ENCODE peak calls at places on chromosomes 16 and 17, in four cellular contexts. One of them, this sample, is unnamed.

GRCh38 chr17:12918132-12918531 is 99.7 kb downstream of the ELAC2 start:
- DNase-seq in HepG2: no peak
- DNase-seq in H1: no peak
- DNase-seq in K562: no peak
- DNase-seq in this sample: no peak

GRCh38 chr17:43935204-43935925 is 6.9 kb downstream of the PPY start:
- DNase-seq in H1: no peak
- DNase-seq in HepG2: no peak
- DNase-seq in K562: no peak
- DNase-seq in this sample: no peak

GRCh38 chr17:58309918-58310259 is 18.7 kb downstream of the TSPOAP1 start:
- DNase-seq in HepG2: no peak
- DNase-seq in K562: no peak
- DNase-seq in H1: peak; percentile 29
- DNase-seq in this sample: no peak

GRCh38 chr17:78010759-78011158 is 52.3 kb downstream of the TNRC6C start:
- DNase-seq in H1: no peak
- DNase-seq in K562: no peak
- DNase-seq in HepG2: no peak
- DNase-seq in this sample: no peak

GRCh38 chr16:89261691-89262563 is 44.4 kb downstream of the ZNF778 start:
- DNase-seq in K562: no peak
- DNase-seq in HepG2: peak; percentile 62
- DNase-seq in H1: no peak
- DNase-seq in this sample: no peak

GRCh38 chr16:11080999-11081630 is 136.8 kb downstream of the CLEC16A start:
- DNase-seq in HepG2: no peak
- DNase-seq in H1: no peak
- DNase-seq in K562: no peak
- DNase-seq in this sample: no peak

GRCh38 chr17:17913695-17914332 is 58.4 kb downstream of the TOM1L2 start:
- DNase-seq in H1: no peak
- DNase-seq in K562: peak; percentile 87
- DNase-seq in HepG2: peak; percentile 66
- DNase-seq in this sample: no peak

GRCh38 chr16:728131-728889 is 1.4 kb downstream of the HAGHL start:
- DNase-seq in K562: peak; percentile 90
- DNase-seq in H1: no peak
- DNase-seq in HepG2: no peak
- DNase-seq in this sample: no peak

GRCh38 chr17:50059256-50059655 is 3.3 kb downstream of the ITGA3 start:
- DNase-seq in K562: no peak
- DNase-seq in H1: no peak
- DNase-seq in HepG2: no peak
- DNase-seq in this sample: no peak

GRCh38 chr16:66070140-66070887 is 296.2 kb upstream of the CDH5 start:
- DNase-seq in HepG2: no peak
- DNase-seq in K562: no peak
- DNase-seq in H1: no peak
- DNase-seq in this sample: no peak

GRCh38 chr16:86354641-86355040 is 155.7 kb upstream of the FOXF1 start:
- DNase-seq in H1: no peak
- DNase-seq in HepG2: no peak
- DNase-seq in K562: no peak
- DNase-seq in this sample: no peak

GRCh38 chr16:58127634-58128033 is 1.5 kb downstream of the CFAP20 start:
- DNase-seq in K562: no peak
- DNase-seq in H1: no peak
- DNase-seq in HepG2: no peak
- DNase-seq in this sample: no peak

GRCh38 chr16:58128181-58128631 is 975 bp downstream of the CFAP20 start:
- DNase-seq in H1: no peak
- DNase-seq in K562: no peak
- DNase-seq in HepG2: peak; percentile 34
- DNase-seq in this sample: no peak

GRCh38 chr16:58129097-58129936 is at the start of gene CFAP20:
- DNase-seq in H1: peak; percentile 95
- DNase-seq in K562: peak; percentile 96
- DNase-seq in HepG2: peak; percentile 100
- DNase-seq in this sample: peak; percentile 98

GRCh38 chr16:58127033-58127556 is 2.1 kb downstream of the CFAP20 start:
- DNase-seq in HepG2: peak; percentile 49
- DNase-seq in H1: no peak
- DNase-seq in K562: peak; percentile 29
- DNase-seq in this sample: no peak

GRCh38 chr16:58128721-58129096 is 472 bp downstream of the CFAP20 start:
- DNase-seq in HepG2: no peak
- DNase-seq in H1: peak; percentile 58
- DNase-seq in K562: peak; percentile 58
- DNase-seq in this sample: no peak
- TF ChIP-seq HDAC6 in HepG2: no peak
- TF ChIP-seq HDAC6 in H1: no peak
- TF ChIP-seq HDAC6 in K562: no peak
- TF ChIP-seq HDAC6 in this sample: no peak

GRCh38 chr17:48440660-48441059 is 10.6 kb upstream of the SKAP1 start:
- DNase-seq in H1: no peak
- DNase-seq in K562: no peak
- DNase-seq in HepG2: no peak
- DNase-seq in this sample: no peak

GRCh38 chr17:48439875-48440505 is 10.0 kb upstream of the SKAP1 start:
- DNase-seq in H1: no peak
- DNase-seq in K562: peak; percentile 56
- DNase-seq in HepG2: no peak
- DNase-seq in this sample: no peak

GRCh38 chr17:48439072-48439471 is 9.1 kb upstream of the SKAP1 start:
- DNase-seq in H1: no peak
- DNase-seq in HepG2: no peak
- DNase-seq in K562: no peak
- DNase-seq in this sample: no peak

GRCh38 chr17:48438662-48439061 is 8.6 kb upstream of the SKAP1 start:
- DNase-seq in HepG2: no peak
- DNase-seq in K562: peak; percentile 72
- DNase-seq in H1: no peak
- DNase-seq in this sample: no peak

DNA sequence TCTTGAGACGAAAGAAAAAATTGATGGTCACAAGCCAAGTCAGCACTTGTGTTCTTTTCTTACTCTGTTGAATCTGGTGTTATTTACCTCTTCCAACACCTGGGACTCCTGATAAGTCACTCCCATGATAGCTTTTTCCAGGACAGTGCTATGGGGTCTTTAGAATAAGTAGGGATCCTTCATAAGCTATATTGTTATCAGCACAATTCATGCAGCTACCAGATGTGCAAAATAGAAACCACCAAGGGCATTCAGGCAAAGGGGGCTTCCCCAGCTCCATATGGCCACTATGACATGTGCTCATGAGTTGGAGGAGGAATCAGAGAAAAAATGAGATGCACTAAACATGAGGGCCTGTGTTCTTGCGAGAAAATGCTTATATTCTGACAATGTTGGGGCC is 9.5 kb upstream of the SKAP1 start:
- DNase-seq in K562: no peak
- DNase-seq in HepG2: no peak
- DNase-seq in H1: no peak
- DNase-seq in this sample: no peak
- H2AFZ ChIP-seq in K562: peak overlapping the region; percentile 22
- H2AFZ ChIP-seq in HepG2: no peak overlapping the region
- H2AFZ ChIP-seq in H1: no peak overlapping the region
- H2AFZ ChIP-seq in this sample: peak overlapping the region; percentile 6

DNA sequence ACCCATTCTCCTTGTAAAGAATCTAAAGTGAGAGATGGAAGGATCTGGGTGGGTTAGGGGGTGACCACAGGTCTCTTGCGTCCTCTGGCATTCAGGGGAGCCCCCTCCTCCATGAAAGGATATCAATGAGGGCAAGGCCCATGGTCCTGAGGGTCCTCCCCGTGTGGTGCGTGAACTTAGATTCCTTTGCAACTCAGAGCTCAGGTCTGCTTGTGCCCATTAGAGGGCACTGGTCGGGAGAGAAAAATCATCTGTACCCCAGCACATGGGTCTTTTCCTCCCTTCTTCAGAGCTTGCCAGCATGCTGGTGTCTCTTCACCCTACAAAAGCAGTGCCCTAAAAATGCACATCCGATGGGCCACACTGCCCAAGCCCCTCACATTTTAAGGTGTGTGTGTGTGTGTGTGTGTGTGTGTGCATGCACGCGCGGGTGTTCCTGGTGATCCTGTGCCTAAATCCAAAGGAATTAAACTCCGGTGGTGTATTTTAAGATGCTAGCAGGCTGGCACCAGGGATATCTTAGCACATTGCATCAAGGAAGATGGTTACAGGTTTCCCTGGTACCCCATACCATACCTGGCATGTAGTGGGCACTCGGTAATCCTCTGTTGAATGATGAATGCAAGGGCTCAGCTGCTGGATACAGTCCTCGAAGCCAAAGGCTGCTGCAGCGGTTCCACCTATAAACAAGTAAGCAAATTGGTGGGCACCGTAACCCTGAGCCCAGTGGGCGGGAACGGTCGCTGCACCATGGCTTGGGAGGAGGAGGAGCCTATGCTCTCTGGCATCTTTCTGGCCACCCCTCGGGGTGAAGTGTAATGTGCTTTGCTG is 4.7 kb downstream of the C1QTNF1 start:
- DNase-seq in K562: no peak
- DNase-seq in H1: no peak
- DNase-seq in HepG2: peak; percentile 39
- DNase-seq in this sample: no peak
- H3K4me3 ChIP-seq in K562: no peak overlapping the region
- H3K4me3 ChIP-seq in H1: no peak overlapping the region
- H3K4me3 ChIP-seq in HepG2: no peak overlapping the region
- H3K4me3 ChIP-seq in this sample: no peak overlapping the region

GRCh38 chr16:67719778-67720144 is 645 bp upstream of the GFOD2 start:
- DNase-seq in K562: peak; percentile 65
- DNase-seq in H1: no peak
- DNase-seq in HepG2: peak; percentile 48
- DNase-seq in this sample: no peak
- TF ChIP-seq HDAC6 in K562: no peak
- TF ChIP-seq HDAC6 in H1: no peak
- TF ChIP-seq HDAC6 in HepG2: no peak
- TF ChIP-seq HDAC6 in this sample: no peak

DNA sequence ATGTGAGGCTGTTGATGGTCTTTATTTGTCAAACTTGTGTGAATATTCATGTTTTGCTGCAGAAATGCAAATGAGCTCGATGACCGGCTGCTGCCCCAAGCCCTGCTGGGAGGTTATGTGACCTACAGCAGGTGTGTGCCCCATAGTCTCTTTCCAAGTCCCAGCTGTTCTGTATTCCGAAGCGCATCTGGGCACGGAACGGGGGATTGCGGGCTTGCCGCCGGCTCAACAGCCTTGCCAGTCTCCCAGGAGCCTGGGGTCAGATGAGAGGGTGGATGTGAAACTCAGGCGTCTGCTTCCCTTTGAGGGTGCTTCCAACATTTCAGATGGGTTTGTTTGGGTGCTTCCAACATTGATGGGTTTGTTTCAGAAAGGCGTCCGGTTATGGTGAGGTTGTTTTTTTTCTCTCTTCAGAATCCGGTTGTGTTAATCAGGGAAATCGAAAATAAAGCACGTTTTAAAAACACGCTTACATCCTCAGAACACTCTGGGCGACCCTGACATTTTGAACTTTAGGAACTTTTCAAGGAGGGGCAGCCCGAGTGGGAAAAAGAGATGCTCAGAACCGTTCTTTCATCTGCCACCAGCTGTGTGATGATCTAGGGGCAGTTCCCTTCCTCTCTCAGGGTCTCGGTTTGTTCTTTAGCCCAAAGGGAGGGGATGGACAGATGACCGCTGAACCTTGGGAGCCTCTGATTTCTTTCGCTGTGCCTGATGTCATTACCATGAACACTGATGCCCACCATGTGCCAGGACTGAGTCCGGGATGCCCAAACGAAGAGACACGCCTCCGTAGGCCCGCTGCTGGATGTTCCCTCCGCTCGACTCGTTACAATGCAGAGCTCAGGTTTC is 47.8 kb upstream of the AMZ2 start:
- DNase-seq in K562: no peak
- DNase-seq in HepG2: no peak
- DNase-seq in H1: no peak
- DNase-seq in this sample: no peak
- H2AFZ ChIP-seq in K562: peak overlapping the region; percentile 73
- H2AFZ ChIP-seq in HepG2: no peak overlapping the region
- H2AFZ ChIP-seq in H1: no peak overlapping the region
- H2AFZ ChIP-seq in this sample: peak overlapping the region; percentile 61

GRCh38 chr17:72117470-72117747 is 3.4 kb upstream of the SOX9 start:
- DNase-seq in H1: no peak
- DNase-seq in HepG2: no peak
- DNase-seq in K562: no peak
- DNase-seq in this sample: no peak

GRCh38 chr17:72117748-72118587 is 2.9 kb upstream of the SOX9 start:
- DNase-seq in H1: peak; percentile 72
- DNase-seq in K562: no peak
- DNase-seq in HepG2: no peak
- DNase-seq in this sample: no peak

GRCh38 chr17:72115789-72116520 is 4.9 kb upstream of the SOX9 start:
- DNase-seq in H1: peak; percentile 73
- DNase-seq in K562: no peak
- DNase-seq in HepG2: no peak
- DNase-seq in this sample: no peak

GRCh38 chr17:72118588-72119279 is 2.1 kb upstream of the SOX9 start:
- DNase-seq in H1: peak; percentile 78
- DNase-seq in HepG2: peak; percentile 75
- DNase-seq in K562: peak; percentile 39
- DNase-seq in this sample: peak; percentile 15

GRCh38 chr17:72116692-72117469 is 3.9 kb upstream of the SOX9 start:
- DNase-seq in HepG2: no peak
- DNase-seq in K562: no peak
- DNase-seq in H1: no peak
- DNase-seq in this sample: no peak
- H3K4me3 ChIP-seq in HepG2: no peak overlapping the region
- H3K4me3 ChIP-seq in K562: no peak overlapping the region
- H3K4me3 ChIP-seq in H1: peak overlapping the region; percentile 34
- H3K4me3 ChIP-seq in this sample: peak overlapping the region; percentile 74